ENCODE peak calls at places on chromosomes 4 and X, in eight cellular contexts. N is EL, Y is activated T-cell treated with anti-CD3 and anti-CD28 coated beads for 1 hour, B is K562, Q is adipocyte, U is progenitor cell of endocrine pancreas, C is GM04503, P is AG04449. I is an unnamed sample.

GRCh38 chr4:134677209-134677814 is 475.7 kb upstream of the PABPC4L start:
- DNase-seq in P (no peak), N (no peak), U (no peak), C (no peak), Q (no peak), B (no peak), Y (no peak), I (no peak)

GRCh38 chrX:46547857-46548256 is 2.6 kb upstream of the ZNF674 start:
- DNase-seq in N (peak), U (no peak), Y (no peak), P (peak), B (no peak), Q (peak), C (peak), I (no peak)

GRCh38 chr4:123127218-123127617 is 204.8 kb upstream of the NUDT6 start:
- DNase-seq in Q (peak), Y (no peak), C (no peak), N (peak), B (no peak), U (no peak), P (no peak), I (no peak)

GRCh38 chrX:15948318-15948660 is 93.7 kb upstream of the AP1S2 start:
- DNase-seq in U (no peak), Q (no peak), B (no peak), N (no peak), Y (no peak), C (no peak), P (no peak), I (no peak)

GRCh38 chrX:53939127-53939526 is 105.1 kb downstream of the PHF8 start:
- DNase-seq in Q (no peak), U (no peak), N (no peak), B (no peak), Y (no peak), P (no peak), C (no peak), I (no peak)

GRCh38 chrX:9805956-9806355 is 19.7 kb downstream of the SHROOM2 start:
- DNase-seq in Q (no peak), U (no peak), P (no peak), C (no peak), Y (no peak), N (no peak), B (no peak), I (no peak)

GRCh38 chr4:81538712-81539432 is 67.2 kb upstream of the RASGEF1B start:
- DNase-seq in C (no peak), Q (no peak), B (no peak), N (no peak), P (no peak), U (no peak), Y (no peak), I (no peak)

GRCh38 chr4:127012549-127012948 is 620.2 kb upstream of the INTU start:
- DNase-seq in P (no peak), Q (no peak), N (peak), Y (no peak), B (no peak), U (no peak), C (no peak), I (no peak)

GRCh38 chrX:100316987-100317386 is 93.1 kb downstream of the PCDH19 start:
- DNase-seq in C (no peak), P (no peak), Y (no peak), Q (peak), U (no peak), B (no peak), N (no peak), I (no peak)